ENCODE peak calls at places on chromosomes 3 and 15, in eight cellular contexts. N, L, H, K, O, I, X and W are unnamed samples.

GRCh38 chr3:28485164-28485563 is 136.5 kb upstream of the AZI2 start:
- DNase-seq in N (no peak), L (no peak), H (no peak), K (no peak), O (no peak), I (no peak), X (no peak), W (no peak)

GRCh38 chr15:49223536-49224274 is 53.7 kb downstream of the GALK2 start:
- DNase-seq in N (no peak), L (no peak), H (no peak), K (no peak), O (no peak), I (no peak), X (no peak), W (no peak)

GRCh38 chr15:69325456-69325971 is 26.8 kb downstream of the PAQR5 start:
- DNase-seq in N (no peak), L (no peak), H (no peak), K (no peak), O (no peak), I (no peak), X (no peak), W (no peak)

GRCh38 chr3:141243295-141243707 is 11.7 kb downstream of the PXYLP1 start:
- DNase-seq in N (no peak), L (no peak), H (no peak), K (no peak), O (peak; percentile 39), I (no peak), X (no peak), W (no peak)

GRCh38 chr15:98792117-98792516 is 143.8 kb downstream of the IGF1R start:
- DNase-seq in N (no peak), L (no peak), H (no peak), K (no peak), O (no peak), I (no peak), X (no peak), W (no peak)

GRCh38 chr15:84934942-84935729 is 46.5 kb upstream of the PDE8A start:
- DNase-seq in N (peak; percentile 51), L (no peak), H (no peak), K (peak; percentile 31), O (no peak), I (no peak), X (no peak), W (no peak)

GRCh38 chr15:38886315-38887163 is 321.9 kb upstream of the RASGRP1 start:
- DNase-seq in N (peak; percentile 78), L (no peak), H (no peak), K (no peak), O (no peak), I (no peak), X (no peak), W (no peak)

GRCh38 chr3:151281671-151282334 is 3.5 kb upstream of the P2RY14 start:
- DNase-seq in N (no peak), L (no peak), H (no peak), K (no peak), O (no peak), I (no peak), X (no peak), W (no peak)

GRCh38 chr15:70635895-70636294 is 127.5 kb downstream of the UACA start:
- DNase-seq in N (no peak), L (no peak), H (no peak), K (no peak), O (no peak), I (no peak), X (no peak), W (no peak)

GRCh38 chr15:78018445-78018844 is 59.1 kb downstream of the TBC1D2B start:
- DNase-seq in N (no peak), L (no peak), H (no peak), K (peak; percentile 13), O (no peak), I (no peak), X (no peak), W (no peak)

GRCh38 chr15:78018968-78019644 is 58.4 kb downstream of the TBC1D2B start:
- DNase-seq in N (no peak), L (no peak), H (no peak), K (no peak), O (no peak), I (no peak), X (no peak), W (no peak)

GRCh38 chr15:78012643-78013077 is 64.9 kb downstream of the TBC1D2B start:
- DNase-seq in N (peak; percentile 65), L (peak; percentile 90), H (peak; percentile 79), K (peak; percentile 66), O (no peak), I (no peak), X (no peak), W (peak; percentile 35)

GRCh38 chr15:78020007-78020406 is 57.5 kb downstream of the TBC1D2B start:
- DNase-seq in N (no peak), L (no peak), H (no peak), K (no peak), O (no peak), I (no peak), X (no peak), W (no peak)

DNA sequence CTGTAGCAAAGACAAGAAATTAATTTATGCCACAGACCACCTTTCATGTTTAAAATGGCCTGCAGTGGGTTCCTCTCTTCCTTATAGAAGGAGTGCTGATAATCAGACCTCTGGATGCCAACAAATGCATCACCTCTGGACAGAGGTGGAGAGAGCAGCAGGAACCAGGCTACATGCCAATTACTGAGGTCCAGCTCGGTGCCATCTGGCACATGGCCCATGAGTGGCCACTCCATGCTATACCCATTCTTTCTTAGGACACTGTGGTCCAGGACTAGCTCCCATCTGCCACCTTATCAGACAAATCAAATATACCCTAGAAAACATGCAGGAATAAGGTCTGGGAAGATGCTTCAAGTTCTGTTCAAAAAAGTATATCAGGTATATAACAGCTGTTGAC is 60.7 kb downstream of the TBC1D2B start:
- DNase-seq in N (no peak), L (peak; percentile 65), H (no peak), K (no peak), O (no peak), I (peak; percentile 63), X (no peak), W (no peak)
- TF ChIP-seq EP300 in N (no peak), L (no peak), H (no peak), K (no peak), O (no peak), I (no peak), X (no peak), W (no peak)

DNA sequence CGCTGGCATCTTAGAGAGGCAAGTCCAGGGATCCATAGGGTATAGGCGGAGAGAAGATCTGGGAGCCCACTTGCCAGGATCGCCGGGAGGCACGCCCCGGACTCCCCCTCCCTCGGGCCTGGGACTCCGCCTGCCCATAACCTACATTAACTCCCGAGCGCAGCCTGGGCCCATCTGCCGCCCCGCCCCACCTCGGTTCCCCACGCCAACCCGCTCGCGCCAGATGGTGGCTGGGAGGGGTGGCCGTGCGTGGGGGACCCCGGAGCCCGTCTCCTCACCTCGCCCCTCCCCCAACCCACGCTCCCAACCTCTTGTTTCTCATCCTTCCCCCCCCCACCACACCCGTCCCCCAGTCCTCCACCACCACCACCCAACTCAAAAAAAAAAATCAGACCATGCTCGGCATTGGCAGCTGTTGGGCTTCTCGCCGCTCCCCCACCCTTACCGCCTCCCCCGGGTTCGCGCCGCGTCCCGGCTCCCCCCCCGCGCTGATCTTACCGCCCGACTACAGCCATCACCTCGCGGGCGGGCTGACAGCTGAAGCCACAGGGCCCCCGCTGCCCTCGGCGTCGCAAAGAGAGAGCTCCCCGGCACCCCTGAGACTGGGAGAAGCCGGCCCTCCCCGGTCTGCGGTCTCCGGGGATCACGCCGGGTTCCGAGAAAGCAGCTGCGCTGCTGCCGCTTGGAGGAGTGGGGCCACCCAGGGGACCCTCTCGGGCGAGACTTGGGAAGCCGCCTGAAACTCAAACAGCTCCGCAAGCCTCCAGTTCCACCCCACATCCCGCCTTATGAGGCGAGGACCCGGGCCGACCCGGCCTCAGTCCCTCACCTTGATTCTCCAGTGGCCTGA is 1.4 kb upstream of the DLL4 start:
- DNase-seq in N (no peak), L (no peak), H (peak; percentile 44), K (no peak), O (no peak), I (peak; percentile 62), X (no peak), W (no peak)
- TF ChIP-seq EP300 in N (no peak), L (no peak), H (no peak), K (no peak), O (no peak), I (no peak), X (no peak), W (no peak)

DNA sequence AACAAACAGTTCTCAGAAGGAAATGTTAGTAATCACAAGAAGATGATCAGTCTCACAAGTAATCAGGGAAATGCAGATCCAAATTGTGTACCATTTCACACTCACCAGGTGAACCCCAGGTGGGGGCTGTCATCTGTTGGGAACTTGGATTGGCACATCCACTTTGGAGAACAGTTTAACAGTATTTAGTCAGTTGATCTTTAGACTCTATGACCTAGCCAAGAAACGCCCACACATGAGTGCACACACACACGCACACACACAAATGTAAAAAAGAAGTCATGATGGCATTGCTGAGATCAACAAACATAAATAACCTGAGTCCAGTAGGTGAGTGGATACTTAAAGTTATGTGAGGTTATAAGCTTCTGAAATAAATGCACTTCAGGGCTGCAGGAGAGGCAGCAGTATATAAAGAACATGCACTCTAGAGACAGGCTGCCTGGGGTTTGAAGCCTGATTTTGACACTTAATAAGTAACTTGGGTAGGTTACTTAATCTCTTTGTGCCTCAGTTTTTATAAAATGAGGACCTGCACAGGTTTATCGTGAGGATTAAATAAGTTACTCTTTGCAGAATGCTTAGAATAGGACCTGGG is 17.7 kb downstream of the ACVR2B start:
- DNase-seq in N (no peak), L (no peak), H (no peak), K (peak; percentile 58), O (no peak), I (no peak), X (no peak), W (no peak)
- TF ChIP-seq EP300 in N (no peak), L (no peak), H (peak; percentile 41), K (no peak), O (no peak), I (no peak), X (no peak), W (no peak)

GRCh38 chr3:107687182-107687581 is 164.4 kb downstream of the BBX start:
- DNase-seq in N (no peak), L (no peak), H (no peak), K (no peak), O (no peak), I (no peak), X (no peak), W (no peak)

GRCh38 chr3:107689355-107689754 is 166.6 kb downstream of the BBX start:
- DNase-seq in N (peak; percentile 31), L (no peak), H (no peak), K (peak; percentile 73), O (no peak), I (no peak), X (no peak), W (no peak)

GRCh38 chr3:107685383-107685782 is 162.6 kb downstream of the BBX start:
- DNase-seq in N (no peak), L (no peak), H (no peak), K (no peak), O (no peak), I (no peak), X (no peak), W (no peak)

DNA sequence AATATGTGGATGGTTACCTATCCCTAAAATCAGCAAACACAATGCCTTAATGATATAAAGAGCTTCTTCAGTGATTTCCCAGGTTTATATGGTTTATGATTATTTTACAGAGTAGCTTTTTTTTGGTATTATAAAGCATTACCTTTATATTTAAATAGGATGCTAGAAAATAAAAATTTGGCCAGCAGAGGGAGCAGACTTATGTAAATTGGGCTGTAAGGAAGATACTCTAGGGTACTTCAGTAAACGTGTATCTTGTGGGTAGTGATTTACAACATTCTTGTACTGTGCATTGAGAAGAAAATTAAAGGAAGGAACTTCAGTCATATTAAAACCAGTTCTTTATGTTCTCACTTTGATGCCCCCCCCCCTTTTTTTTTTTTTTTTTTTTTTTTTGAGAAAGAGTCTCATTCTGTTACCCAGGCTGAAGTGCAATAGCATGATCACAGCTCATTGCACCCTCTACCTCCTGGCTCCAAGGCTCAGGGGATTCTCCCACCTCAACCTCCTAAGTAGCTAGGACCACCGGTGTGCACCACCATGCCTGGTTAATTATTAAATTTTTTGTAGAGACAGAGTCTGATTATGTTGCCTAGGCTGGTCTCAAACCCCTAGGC is 167.9 kb downstream of the BBX start:
- DNase-seq in N (peak; percentile 67), L (no peak), H (no peak), K (peak; percentile 45), O (no peak), I (peak; percentile 35), X (no peak), W (no peak)
- TF ChIP-seq EP300 in N (no peak), L (no peak), H (no peak), K (no peak), O (no peak), I (no peak), X (no peak), W (no peak)